ENCODE peak calls at places on chromosomes 7 and 10, in four cellular contexts. H is breast epithelium, P is stomach, J is sigmoid colon. E is an unnamed sample.

GRCh38 chr10:56507033-56507432 is 146.0 kb upstream of the ZWINT start:
- DNase-seq in H (no peak), P (no peak), J (no peak), E (no peak)

GRCh38 chr10:50299948-50300669 is 48.8 kb upstream of the ASAH2 start:
- DNase-seq in J (no peak), P (no peak), H (no peak), E (no peak)

GRCh38 chr10:78336402-78336791 is 302.7 kb downstream of the RPS24 start:
- DNase-seq in P (peak; percentile 10), H (no peak), J (no peak), E (no peak)

GRCh38 chr7:124162667-124163066 is 129.8 kb upstream of the TMEM229A start:
- DNase-seq in J (no peak), P (no peak), H (no peak), E (no peak)

GRCh38 chr10:11110499-11110898 is 92.8 kb downstream of the CELF2 start:
- DNase-seq in P (no peak), H (no peak), J (peak; percentile 71), E (no peak)

GRCh38 chr10:122286872-122287271 is 15.8 kb downstream of the BTBD16 start:
- DNase-seq in H (no peak), P (no peak), J (peak; percentile 77), E (no peak)

GRCh38 chr10:44925224-44925623 is 14.1 kb downstream of the TMEM72 start:
- DNase-seq in P (no peak), H (no peak), J (peak; percentile 34), E (no peak)

GRCh38 chr7:123847868-123848267 is 2.9 kb downstream of the HYAL4 start:
- DNase-seq in J (no peak), H (no peak), P (no peak), E (no peak)

GRCh38 chr10:44262551-44263251 is 122.2 kb downstream of the CXCL12 start:
- DNase-seq in J (no peak), H (no peak), P (no peak), E (no peak)

GRCh38 chr7:4693152-4693551 is 11.1 kb downstream of the FOXK1 start:
- DNase-seq in P (no peak), H (no peak), J (no peak), E (no peak)

GRCh38 chr7:12866237-12866636 is 178.8 kb downstream of the ARL4A start:
- DNase-seq in P (no peak), J (no peak), H (no peak), E (no peak)

GRCh38 chr10:132100556-132101349 is 35.0 kb downstream of the JAKMIP3 start:
- DNase-seq in H (peak; percentile 27), J (peak; percentile 20), P (peak; percentile 23), E (no peak)

GRCh38 chr7:132270517-132270916 is 305.8 kb downstream of the PLXNA4 start:
- DNase-seq in P (no peak), H (no peak), J (no peak), E (no peak)

GRCh38 chr7:23214423-23214822 is 32.2 kb upstream of the GPNMB start:
- DNase-seq in H (no peak), J (no peak), P (no peak), E (no peak)

GRCh38 chr10:103720328-103720963 is 134.9 kb downstream of the SH3PXD2A start:
- DNase-seq in J (no peak), P (no peak), H (no peak), E (no peak)

GRCh38 chr7:32219416-32219815 is 149.2 kb upstream of the PDE1C start:
- DNase-seq in P (no peak), J (no peak), H (no peak), E (no peak)

GRCh38 chr10:12348341-12348869 is 942 bp upstream of the CAMK1D start:
- DNase-seq in H (no peak), P (no peak), J (peak; percentile 65), E (peak; percentile 31)

GRCh38 chr10:14684363-14684762 is 90.3 kb downstream of the FAM107B start:
- DNase-seq in H (no peak), J (no peak), P (no peak), E (no peak)

GRCh38 chr7:45119550-45119949 is 8.1 kb upstream of the TBRG4 start:
- DNase-seq in J (no peak), H (no peak), P (no peak), E (no peak)

GRCh38 chr10:53453196-53453595 is 680.6 kb upstream of the MBL2 start:
- DNase-seq in H (no peak), P (no peak), J (no peak), E (no peak)

GRCh38 chr10:30002438-30003266 is 56.7 kb downstream of the JCAD start:
- DNase-seq in J (peak; percentile 91), P (peak; percentile 80), H (peak; percentile 68), E (peak; percentile 72)

GRCh38 chr7:140605337-140605736 is 35.3 kb downstream of the DENND2A start:
- DNase-seq in H (no peak), P (no peak), J (no peak), E (no peak)

GRCh38 chr7:46480619-46481018 is 559.5 kb upstream of the IGFBP3 start:
- DNase-seq in J (no peak), P (no peak), H (no peak), E (no peak)

GRCh38 chr10:87541114-87541513 is 36.4 kb downstream of the MINPP1 start:
- DNase-seq in J (no peak), H (no peak), P (no peak), E (no peak)

DNA sequence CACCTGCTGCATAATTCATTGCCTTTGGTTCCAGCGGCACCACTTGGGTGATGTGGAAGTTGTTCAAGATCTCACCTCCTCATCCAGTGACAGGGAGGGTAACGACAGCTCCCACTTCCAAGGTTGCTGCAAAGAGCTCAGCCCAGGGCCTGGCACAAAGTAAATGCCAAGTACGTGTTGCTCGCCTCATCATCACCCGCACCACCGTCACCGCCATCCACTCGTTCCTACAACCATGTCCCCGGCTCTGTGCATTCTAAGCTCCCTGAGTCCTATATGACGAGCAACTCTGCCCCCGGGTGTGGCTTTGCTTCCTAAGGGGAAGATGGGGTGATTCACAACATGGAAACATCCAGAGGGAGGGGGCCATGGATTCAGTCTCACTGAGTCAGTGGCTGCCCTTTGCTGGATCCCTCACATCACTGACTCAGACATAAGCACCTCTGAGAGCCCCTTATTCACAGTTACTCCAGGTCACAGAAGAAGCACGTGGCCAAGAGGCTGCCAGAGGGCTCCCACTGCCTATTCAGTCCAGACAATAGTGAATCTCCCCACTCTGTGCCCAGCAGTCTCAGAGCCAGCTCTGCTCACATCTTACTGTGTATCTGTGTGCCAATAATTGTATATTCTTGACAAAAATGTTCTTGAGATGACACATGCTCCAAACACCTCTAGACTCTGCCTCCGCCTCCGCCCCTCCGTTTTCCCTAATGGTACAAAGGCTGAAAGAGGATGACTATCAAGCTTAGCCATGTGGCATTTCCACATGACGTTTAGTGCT is 159.1 kb downstream of the GFRA1 start:
- DNase-seq in J (no peak), H (no peak), P (no peak), E (no peak)
- H3K27ac ChIP-seq in J (no peak overlapping the region), H (no peak overlapping the region), P (no peak overlapping the region), E (no peak overlapping the region)

GRCh38 chr10:97468162-97468561 is 22.2 kb downstream of the ZDHHC16 start:
- DNase-seq in J (no peak), P (peak; percentile 32), H (no peak), E (peak; percentile 71)
- TF ChIP-seq POLR2A in J (no peak), P (no peak), H (no peak), E (no peak)

GRCh38 chr7:6023974-6024435 is 7.2 kb upstream of the ANKRD61 start:
- DNase-seq in H (no peak), J (no peak), P (no peak), E (no peak)
- TF ChIP-seq POLR2AphosphoS5 in H (no peak), J (no peak), P (no peak), E (no peak)

GRCh38 chr7:30173058-30173897 is 38.5 kb downstream of the MTURN start:
- DNase-seq in J (peak; percentile 93), H (peak; percentile 93), P (peak; percentile 46), E (peak; percentile 32)
- H3K27ac ChIP-seq in J (peak overlapping the region; percentile 83), H (peak overlapping the region; percentile 83), P (peak overlapping the region; percentile 72), E (peak overlapping the region; percentile 67)

DNA sequence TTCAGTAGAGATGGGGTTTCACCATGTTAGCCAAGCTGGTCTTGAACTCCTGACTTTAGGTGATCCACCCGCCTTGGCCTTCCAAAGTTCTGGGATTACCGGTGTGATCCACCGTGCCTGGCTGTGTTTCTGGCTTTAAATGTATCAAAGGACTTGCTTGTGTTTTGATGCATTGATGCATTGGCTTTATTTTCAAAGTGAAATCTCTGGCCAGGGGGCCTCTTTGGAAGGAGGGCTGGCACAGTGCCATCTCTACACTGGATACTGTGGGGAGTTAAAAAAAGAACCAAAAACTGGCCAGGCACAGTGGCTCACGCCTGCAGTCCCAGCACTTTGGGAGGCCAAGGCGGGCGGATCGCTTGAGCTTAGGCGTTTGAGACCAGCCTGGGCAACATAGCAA is 16.0 kb downstream of the MNX1 start:
- DNase-seq in J (no peak), P (peak; percentile 25), H (no peak), E (no peak)
- TF ChIP-seq POLR2A in J (no peak), P (no peak), H (no peak), E (no peak)

DNA sequence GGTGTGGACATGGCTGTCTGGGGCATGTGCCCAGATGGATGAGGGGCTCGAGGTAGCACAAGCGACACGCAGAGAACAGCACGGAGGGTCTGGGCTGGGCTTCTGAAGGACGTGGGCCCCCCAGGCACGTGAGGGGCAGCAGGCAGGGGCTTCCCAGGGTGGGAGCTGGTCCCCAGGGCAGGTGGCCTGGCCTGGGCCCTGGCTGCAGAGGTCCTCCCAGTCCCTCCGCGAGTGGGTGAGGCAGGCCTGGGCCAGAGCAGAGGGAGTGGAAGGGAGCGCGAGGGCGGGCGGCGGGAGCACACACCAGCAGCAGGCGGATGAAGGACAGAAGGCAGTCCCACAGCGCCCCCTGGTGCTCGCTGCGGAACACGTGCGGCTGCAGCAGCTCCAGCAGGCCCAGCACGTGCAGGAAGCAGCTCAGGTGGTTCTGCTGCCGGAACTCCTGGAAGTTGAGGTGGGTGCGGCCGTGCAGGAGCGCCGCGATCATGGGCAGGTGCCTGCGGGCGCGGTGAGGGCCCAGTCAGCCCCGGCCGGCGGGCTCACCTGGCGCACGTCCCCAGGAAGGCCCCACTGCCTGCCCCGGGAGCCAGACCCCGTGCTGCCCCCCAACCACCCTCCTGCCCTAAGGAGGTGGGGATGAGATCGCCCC is 14.7 kb upstream of the MICALL2 start:
- DNase-seq in J (peak; percentile 93), P (peak; percentile 94), H (peak; percentile 88), E (peak; percentile 95)
- TF ChIP-seq POLR2AphosphoS5 in J (no peak), P (peak; percentile 14), H (no peak), E (no peak)

DNA sequence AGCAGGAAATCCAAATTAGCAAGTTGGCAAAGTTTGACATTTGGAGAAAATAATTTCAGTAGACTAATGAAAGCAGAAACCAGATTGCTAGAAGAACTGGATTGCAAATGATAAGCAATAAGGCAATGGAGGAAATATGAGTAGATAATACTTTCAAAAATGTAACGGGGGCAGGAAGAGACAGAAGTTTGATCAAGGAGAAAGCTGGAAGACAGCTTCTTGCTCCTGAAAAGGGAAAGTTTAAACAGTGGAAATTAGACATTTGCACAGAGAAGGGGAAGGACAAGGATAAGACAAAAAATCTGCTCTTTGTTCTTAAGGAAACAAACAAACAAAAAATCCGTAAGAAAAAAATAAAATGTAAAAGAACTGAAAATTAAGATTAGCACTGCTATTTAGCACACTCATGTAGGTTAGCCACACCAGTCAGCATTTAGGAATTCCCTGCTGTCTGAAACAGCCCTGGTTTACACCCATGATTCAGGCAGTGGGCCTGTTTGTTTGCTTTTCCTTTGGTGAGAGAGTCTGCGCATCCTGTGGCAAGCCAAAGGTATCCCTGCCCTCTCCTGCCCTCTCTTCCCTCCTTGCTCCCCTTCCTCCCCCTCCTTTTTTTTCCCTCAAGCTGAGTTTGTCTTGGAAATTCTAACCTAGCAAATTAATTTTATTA is 104.3 kb upstream of the CAV2 start:
- DNase-seq in P (no peak), H (no peak), J (no peak), E (no peak)
- H3K27ac ChIP-seq in P (peak overlapping the region; percentile 11), H (no peak overlapping the region), J (peak overlapping the region; percentile 49), E (peak overlapping the region; percentile 16)

GRCh38 chr10:111525696-111526095 is 448.9 kb downstream of the ADRA2A start:
- DNase-seq in H (no peak), J (no peak), P (no peak), E (no peak)
- TF ChIP-seq POLR2A in H (no peak), J (no peak), P (no peak), E (no peak)

E was measured in transverse colon.